ENCODE peak calls at places on chromosomes 11 and 22, in eight cellular contexts. One of them, this sample, is unnamed.

GRCh38 chr22:50699001-50699753 is 26.6 kb downstream of the SHANK3 start:
- DNase-seq in H1: no peak
- DNase-seq in cardiac fibroblast: no peak
- DNase-seq in MM.1S: no peak
- DNase-seq in PC-3: no peak
- DNase-seq in tibial nerve: no peak
- DNase-seq in CD8-positive, alpha-beta T cell: no peak
- DNase-seq in choroid plexus epithelial cell: no peak
- DNase-seq in this sample: no peak

GRCh38 chr11:66346476-66347424 is 679 bp downstream of the B4GAT1 start:
- DNase-seq in H1: no peak
- DNase-seq in cardiac fibroblast: no peak
- DNase-seq in MM.1S: no peak
- DNase-seq in PC-3: no peak
- DNase-seq in tibial nerve: no peak
- DNase-seq in CD8-positive, alpha-beta T cell: no peak
- DNase-seq in choroid plexus epithelial cell: no peak
- DNase-seq in this sample: no peak

GRCh38 chr11:75167617-75168016 is 16.7 kb downstream of the SLCO2B1 start:
- DNase-seq in H1: no peak
- DNase-seq in cardiac fibroblast: no peak
- DNase-seq in MM.1S: no peak
- DNase-seq in PC-3: no peak
- DNase-seq in tibial nerve: no peak
- DNase-seq in CD8-positive, alpha-beta T cell: no peak
- DNase-seq in choroid plexus epithelial cell: no peak
- DNase-seq in this sample: no peak

GRCh38 chr11:94734563-94735275 is 33.4 kb upstream of the AMOTL1 start:
- DNase-seq in H1: peak
- DNase-seq in cardiac fibroblast: no peak
- DNase-seq in MM.1S: no peak
- DNase-seq in PC-3: peak
- DNase-seq in tibial nerve: no peak
- DNase-seq in CD8-positive, alpha-beta T cell: no peak
- DNase-seq in choroid plexus epithelial cell: peak
- DNase-seq in this sample: no peak

GRCh38 chr11:108788565-108789199 is 123.8 kb downstream of the DDX10 start:
- DNase-seq in H1: no peak
- DNase-seq in cardiac fibroblast: peak
- DNase-seq in MM.1S: peak
- DNase-seq in PC-3: peak
- DNase-seq in tibial nerve: no peak
- DNase-seq in CD8-positive, alpha-beta T cell: no peak
- DNase-seq in choroid plexus epithelial cell: peak
- DNase-seq in this sample: peak

GRCh38 chr22:50221410-50222300 is 20.8 kb downstream of the SELENOO start:
- DNase-seq in H1: no peak
- DNase-seq in cardiac fibroblast: no peak
- DNase-seq in MM.1S: no peak
- DNase-seq in PC-3: no peak
- DNase-seq in tibial nerve: no peak
- DNase-seq in CD8-positive, alpha-beta T cell: no peak
- DNase-seq in choroid plexus epithelial cell: no peak
- DNase-seq in this sample: no peak

GRCh38 chr11:132062031-132062430 is 691.6 kb downstream of the NTM start:
- DNase-seq in H1: no peak
- DNase-seq in cardiac fibroblast: no peak
- DNase-seq in MM.1S: peak
- DNase-seq in PC-3: no peak
- DNase-seq in tibial nerve: no peak
- DNase-seq in CD8-positive, alpha-beta T cell: no peak
- DNase-seq in choroid plexus epithelial cell: peak
- DNase-seq in this sample: no peak

GRCh38 chr11:8631395-8632110 is 37.5 kb upstream of the STK33 start:
- DNase-seq in H1: no peak
- DNase-seq in cardiac fibroblast: peak
- DNase-seq in MM.1S: peak
- DNase-seq in PC-3: peak
- DNase-seq in tibial nerve: peak
- DNase-seq in CD8-positive, alpha-beta T cell: no peak
- DNase-seq in choroid plexus epithelial cell: peak
- DNase-seq in this sample: peak

GRCh38 chr11:103863497-103863896 is 172.9 kb upstream of the DDI1 start:
- DNase-seq in H1: no peak
- DNase-seq in cardiac fibroblast: peak
- DNase-seq in MM.1S: no peak
- DNase-seq in PC-3: no peak
- DNase-seq in tibial nerve: no peak
- DNase-seq in CD8-positive, alpha-beta T cell: no peak
- DNase-seq in choroid plexus epithelial cell: peak
- DNase-seq in this sample: no peak

GRCh38 chr11:1665313-1665712 is 31.7 kb upstream of the KRTAP5-6 start:
- DNase-seq in H1: no peak
- DNase-seq in cardiac fibroblast: no peak
- DNase-seq in MM.1S: no peak
- DNase-seq in PC-3: no peak
- DNase-seq in tibial nerve: no peak
- DNase-seq in CD8-positive, alpha-beta T cell: no peak
- DNase-seq in choroid plexus epithelial cell: no peak
- DNase-seq in this sample: no peak

GRCh38 chr11:3737386-3737933 is 59.9 kb downstream of the NUP98 start:
- DNase-seq in H1: no peak
- DNase-seq in cardiac fibroblast: no peak
- DNase-seq in MM.1S: no peak
- DNase-seq in PC-3: no peak
- DNase-seq in tibial nerve: no peak
- DNase-seq in CD8-positive, alpha-beta T cell: no peak
- DNase-seq in choroid plexus epithelial cell: no peak
- DNase-seq in this sample: no peak

GRCh38 chr22:28013611-28014010 is 94.6 kb upstream of the PITPNB start:
- DNase-seq in H1: no peak
- DNase-seq in cardiac fibroblast: no peak
- DNase-seq in MM.1S: no peak
- DNase-seq in PC-3: no peak
- DNase-seq in tibial nerve: no peak
- DNase-seq in CD8-positive, alpha-beta T cell: no peak
- DNase-seq in choroid plexus epithelial cell: no peak
- DNase-seq in this sample: no peak

GRCh38 chr11:118791961-118792578 is 1.1 kb upstream of the DDX6 start:
- DNase-seq in H1: no peak
- DNase-seq in cardiac fibroblast: peak
- DNase-seq in MM.1S: peak
- DNase-seq in PC-3: peak
- DNase-seq in tibial nerve: peak
- DNase-seq in CD8-positive, alpha-beta T cell: no peak
- DNase-seq in choroid plexus epithelial cell: peak
- DNase-seq in this sample: no peak

GRCh38 chr11:75078233-75078632 is 18.4 kb downstream of the OR2AT4 start:
- DNase-seq in H1: no peak
- DNase-seq in cardiac fibroblast: no peak
- DNase-seq in MM.1S: no peak
- DNase-seq in PC-3: peak
- DNase-seq in tibial nerve: no peak
- DNase-seq in CD8-positive, alpha-beta T cell: no peak
- DNase-seq in choroid plexus epithelial cell: peak
- DNase-seq in this sample: no peak

DNA sequence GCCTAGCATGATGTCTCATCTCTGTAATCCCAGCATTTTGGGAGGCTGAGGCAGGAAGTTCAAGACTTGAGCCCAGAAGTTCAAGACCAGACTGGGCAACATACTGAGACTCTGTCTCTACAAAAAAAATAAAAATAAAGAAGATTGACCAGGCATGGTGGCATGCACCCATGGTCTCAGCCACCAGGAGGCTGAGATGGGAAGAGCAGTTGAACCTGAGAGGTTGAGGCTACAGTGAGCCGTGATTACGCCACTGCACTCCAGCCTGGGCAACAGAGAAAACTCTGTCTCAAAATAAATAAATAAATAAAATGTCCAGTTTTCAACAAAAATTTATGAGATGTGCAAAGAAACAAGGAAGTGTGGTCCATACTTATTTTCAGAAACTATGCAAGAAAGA is 28.3 kb downstream of the EFCAB6 start:
- DNase-seq in H1: no peak
- DNase-seq in cardiac fibroblast: no peak
- DNase-seq in MM.1S: no peak
- DNase-seq in PC-3: peak
- DNase-seq in tibial nerve: no peak
- DNase-seq in CD8-positive, alpha-beta T cell: no peak
- DNase-seq in choroid plexus epithelial cell: peak
- DNase-seq in this sample: no peak
- TF ChIP-seq CTCF in H1: peak
- TF ChIP-seq CTCF in cardiac fibroblast: peak
- TF ChIP-seq CTCF in MM.1S: no peak
- TF ChIP-seq CTCF in PC-3: peak
- TF ChIP-seq CTCF in tibial nerve: no peak
- TF ChIP-seq CTCF in CD8-positive, alpha-beta T cell: no peak
- TF ChIP-seq CTCF in choroid plexus epithelial cell: peak
- TF ChIP-seq CTCF in this sample: peak

DNA sequence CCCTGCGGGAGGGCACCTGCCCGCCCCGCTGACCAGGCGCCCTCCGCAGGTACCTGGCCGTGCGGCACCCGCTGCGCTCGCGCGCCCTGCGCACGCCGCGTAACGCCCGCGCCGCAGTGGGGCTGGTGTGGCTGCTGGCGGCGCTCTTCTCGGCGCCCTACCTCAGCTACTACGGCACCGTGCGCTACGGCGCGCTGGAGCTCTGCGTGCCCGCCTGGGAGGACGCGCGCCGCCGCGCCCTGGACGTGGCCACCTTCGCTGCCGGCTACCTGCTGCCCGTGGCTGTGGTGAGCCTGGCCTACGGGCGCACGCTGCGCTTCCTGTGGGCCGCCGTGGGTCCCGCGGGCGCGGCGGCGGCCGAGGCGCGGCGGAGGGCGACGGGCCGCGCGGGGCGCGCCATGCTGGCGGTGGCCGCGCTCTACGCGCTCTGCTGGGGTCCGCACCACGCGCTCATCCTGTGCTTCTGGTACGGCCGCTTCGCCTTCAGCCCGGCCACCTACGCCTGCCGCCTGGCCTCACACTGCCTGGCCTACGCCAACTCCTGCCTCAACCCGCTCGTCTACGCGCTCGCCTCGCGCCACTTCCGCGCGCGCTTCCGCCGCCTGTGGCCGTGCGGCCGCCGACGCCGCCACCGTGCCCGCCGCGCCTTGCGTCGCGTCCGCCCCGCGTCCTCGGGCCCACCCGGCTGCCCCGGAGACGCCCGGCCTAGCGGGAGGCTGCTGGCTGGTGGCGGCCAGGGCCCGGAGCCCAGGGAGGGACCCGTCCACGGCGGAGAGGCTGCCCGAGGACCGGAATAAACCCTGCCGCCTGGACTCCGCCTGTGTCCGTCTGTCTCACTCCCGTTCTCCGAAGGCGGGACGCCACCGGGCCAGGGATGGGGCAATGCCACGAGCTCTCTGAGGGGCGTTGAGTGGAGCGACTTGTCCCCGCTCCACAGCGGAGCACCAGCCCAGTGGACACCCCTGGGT is 1.8 kb downstream of the GALR3 start:
- DNase-seq in H1: no peak
- DNase-seq in cardiac fibroblast: no peak
- DNase-seq in MM.1S: no peak
- DNase-seq in PC-3: no peak
- DNase-seq in tibial nerve: no peak
- DNase-seq in CD8-positive, alpha-beta T cell: no peak
- DNase-seq in choroid plexus epithelial cell: peak
- DNase-seq in this sample: no peak
- H3K4me3 ChIP-seq in H1: peak
- H3K4me3 ChIP-seq in cardiac fibroblast: peak
- H3K4me3 ChIP-seq in MM.1S: no peak
- H3K4me3 ChIP-seq in PC-3: no peak
- H3K4me3 ChIP-seq in tibial nerve: no peak
- H3K4me3 ChIP-seq in CD8-positive, alpha-beta T cell: no peak
- H3K4me3 ChIP-seq in choroid plexus epithelial cell: peak
- H3K4me3 ChIP-seq in this sample: no peak

DNA sequence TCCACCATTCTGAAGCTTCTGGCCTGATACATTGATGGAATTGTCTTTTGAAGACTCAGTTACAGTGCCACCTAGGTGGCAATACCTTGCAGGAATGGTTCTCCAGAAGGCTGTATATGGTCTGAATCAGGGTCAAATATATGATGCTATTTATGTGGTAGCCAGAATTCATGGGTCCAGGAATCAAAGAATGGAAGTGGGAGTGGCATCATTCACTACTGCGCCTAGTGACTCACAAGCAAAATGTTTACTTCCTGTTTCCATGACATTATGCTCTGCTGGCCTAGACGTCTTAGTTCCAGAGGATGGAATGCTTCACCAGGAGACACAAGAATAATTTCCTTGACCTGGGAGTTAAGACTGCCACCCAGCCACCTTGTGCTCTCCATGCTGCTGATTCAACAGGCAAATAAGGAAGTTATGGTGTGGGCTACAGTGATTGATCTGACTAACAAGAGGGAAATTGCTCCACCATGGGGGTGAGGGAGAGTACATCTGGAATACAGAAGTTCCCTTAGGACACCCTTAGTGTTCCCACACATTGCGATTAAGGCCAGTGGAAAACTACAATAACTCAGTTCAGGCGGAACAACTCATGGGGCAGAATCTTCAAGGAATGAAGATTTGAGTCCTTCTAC is 491.8 kb downstream of the ETS1 start:
- DNase-seq in H1: no peak
- DNase-seq in cardiac fibroblast: peak
- DNase-seq in MM.1S: no peak
- DNase-seq in PC-3: peak
- DNase-seq in tibial nerve: no peak
- DNase-seq in CD8-positive, alpha-beta T cell: no peak
- DNase-seq in choroid plexus epithelial cell: peak
- DNase-seq in this sample: peak
- TF ChIP-seq CTCF in H1: no peak
- TF ChIP-seq CTCF in cardiac fibroblast: peak
- TF ChIP-seq CTCF in MM.1S: no peak
- TF ChIP-seq CTCF in PC-3: peak
- TF ChIP-seq CTCF in tibial nerve: no peak
- TF ChIP-seq CTCF in CD8-positive, alpha-beta T cell: no peak
- TF ChIP-seq CTCF in choroid plexus epithelial cell: no peak
- TF ChIP-seq CTCF in this sample: peak

GRCh38 chr11:47591764-47592163 is 2.4 kb downstream of the C1QTNF4 start:
- DNase-seq in H1: no peak
- DNase-seq in cardiac fibroblast: no peak
- DNase-seq in MM.1S: no peak
- DNase-seq in PC-3: no peak
- DNase-seq in tibial nerve: no peak
- DNase-seq in CD8-positive, alpha-beta T cell: no peak
- DNase-seq in choroid plexus epithelial cell: no peak
- DNase-seq in this sample: no peak

GRCh38 chr11:47592276-47592675 is 1.9 kb downstream of the C1QTNF4 start:
- DNase-seq in H1: no peak
- DNase-seq in cardiac fibroblast: no peak
- DNase-seq in MM.1S: no peak
- DNase-seq in PC-3: no peak
- DNase-seq in tibial nerve: no peak
- DNase-seq in CD8-positive, alpha-beta T cell: no peak
- DNase-seq in choroid plexus epithelial cell: no peak
- DNase-seq in this sample: no peak

GRCh38 chr11:47589103-47589502 is 2.6 kb downstream of the FAM180B start:
- DNase-seq in H1: no peak
- DNase-seq in cardiac fibroblast: no peak
- DNase-seq in MM.1S: no peak
- DNase-seq in PC-3: no peak
- DNase-seq in tibial nerve: no peak
- DNase-seq in CD8-positive, alpha-beta T cell: no peak
- DNase-seq in choroid plexus epithelial cell: no peak
- DNase-seq in this sample: no peak

GRCh38 chr11:47589504-47590025 is 3.1 kb downstream of the FAM180B start:
- DNase-seq in H1: no peak
- DNase-seq in cardiac fibroblast: no peak
- DNase-seq in MM.1S: no peak
- DNase-seq in PC-3: no peak
- DNase-seq in tibial nerve: no peak
- DNase-seq in CD8-positive, alpha-beta T cell: no peak
- DNase-seq in choroid plexus epithelial cell: no peak
- DNase-seq in this sample: no peak

GRCh38 chr11:47590026-47590861 is 3.8 kb downstream of the FAM180B start:
- DNase-seq in H1: no peak
- DNase-seq in cardiac fibroblast: no peak
- DNase-seq in MM.1S: no peak
- DNase-seq in PC-3: no peak
- DNase-seq in tibial nerve: no peak
- DNase-seq in CD8-positive, alpha-beta T cell: no peak
- DNase-seq in choroid plexus epithelial cell: no peak
- DNase-seq in this sample: no peak
- H3K4me3 ChIP-seq in H1: no peak
- H3K4me3 ChIP-seq in cardiac fibroblast: peak
- H3K4me3 ChIP-seq in MM.1S: no peak
- H3K4me3 ChIP-seq in PC-3: no peak
- H3K4me3 ChIP-seq in tibial nerve: peak
- H3K4me3 ChIP-seq in CD8-positive, alpha-beta T cell: no peak
- H3K4me3 ChIP-seq in choroid plexus epithelial cell: peak
- H3K4me3 ChIP-seq in this sample: peak

This sample was measured in HFF-Myc.